ENCODE peak calls at places on chromosome 2, in six cellular contexts. R, M, X, J, Q and N are unnamed samples.

GRCh38 chr2:238521870-238522269 is 95.1 kb downstream of the ASB1 start:
- DNase-seq in X (no peak), M (no peak), Q (no peak), J (no peak), R (no peak), N (no peak)

GRCh38 chr2:9971105-9971818 is 19.8 kb downstream of the GRHL1 start:
- DNase-seq in X (peak; percentile 67), J (no peak), Q (no peak), R (no peak), M (no peak), N (peak; percentile 63)

GRCh38 chr2:167292430-167293171 is 404.3 kb downstream of the XIRP2 start:
- DNase-seq in M (peak; percentile 97), X (peak; percentile 91), J (peak; percentile 89), R (peak; percentile 89), Q (peak; percentile 98), N (peak; percentile 90)

GRCh38 chr2:159163935-159164334 is 122.6 kb downstream of the WDSUB1 start:
- DNase-seq in R (no peak), M (no peak), Q (no peak), J (no peak), X (no peak), N (no peak)

GRCh38 chr2:21423854-21424253 is 300.1 kb downstream of the TDRD15 start:
- DNase-seq in R (no peak), M (no peak), J (no peak), Q (no peak), X (no peak), N (no peak)

GRCh38 chr2:150535176-150535575 is 47.7 kb upstream of the RND3 start:
- DNase-seq in R (no peak), X (no peak), M (no peak), J (no peak), Q (no peak), N (peak; percentile 42)

GRCh38 chr2:205885492-205886099 is 200.4 kb downstream of the INO80D start:
- DNase-seq in X (peak; percentile 78), M (peak; percentile 92), J (peak; percentile 89), Q (peak; percentile 94), R (peak; percentile 59), N (peak; percentile 65)

GRCh38 chr2:183035298-183035953 is 2.8 kb downstream of the NCKAP1 start:
- DNase-seq in R (peak; percentile 25), Q (no peak), M (no peak), J (no peak), X (peak; percentile 89), N (peak; percentile 60)

GRCh38 chr2:70086278-70086837 is 919 bp upstream of the PCBP1 start:
- DNase-seq in Q (peak; percentile 90), M (peak; percentile 88), R (peak; percentile 73), X (peak; percentile 83), J (peak; percentile 66), N (peak; percentile 85)

GRCh38 chr2:55585451-55586079 is 31.9 kb downstream of the PPP4R3B start:
- DNase-seq in X (peak; percentile 80), Q (peak; percentile 14), M (no peak), R (peak; percentile 20), J (no peak), N (peak; percentile 57)

GRCh38 chr2:42953216-42953615 is 160.8 kb upstream of the HAAO start:
- DNase-seq in Q (no peak), R (no peak), M (no peak), X (no peak), J (no peak), N (no peak)

GRCh38 chr2:187644991-187645390 is 90.8 kb upstream of the TFPI start:
- DNase-seq in X (peak; percentile 17), M (no peak), R (peak; percentile 14), J (no peak), Q (no peak), N (no peak)

GRCh38 chr2:39265315-39265714 is 21.5 kb upstream of the CDKL4 start:
- DNase-seq in M (no peak), Q (no peak), X (no peak), J (no peak), R (no peak), N (no peak)

GRCh38 chr2:28360742-28361293 is 31.8 kb upstream of the FOSL2 start:
- DNase-seq in J (no peak), R (peak; percentile 74), X (peak; percentile 90), M (no peak), Q (peak; percentile 65), N (peak; percentile 50)

GRCh38 chr2:203579131-203579643 is 44.1 kb upstream of the RAPH1 start:
- DNase-seq in M (no peak), X (peak; percentile 79), R (peak; percentile 71), J (peak; percentile 80), Q (peak; percentile 94), N (peak; percentile 99)

GRCh38 chr2:213237251-213237650 is 47.0 kb upstream of the SPAG16 start:
- DNase-seq in X (no peak), J (no peak), M (no peak), Q (no peak), R (no peak), N (no peak)

GRCh38 chr2:213234641-213235040 is 49.6 kb upstream of the SPAG16 start:
- DNase-seq in X (no peak), R (no peak), M (peak; percentile 83), J (no peak), Q (peak; percentile 47), N (no peak)

GRCh38 chr2:213233438-213234330 is 50.6 kb upstream of the SPAG16 start:
- DNase-seq in X (no peak), J (no peak), Q (no peak), M (no peak), R (no peak), N (no peak)

GRCh38 chr2:213237787-213238186 is 46.5 kb upstream of the SPAG16 start:
- DNase-seq in Q (no peak), X (no peak), J (no peak), R (no peak), M (no peak), N (no peak)

DNA sequence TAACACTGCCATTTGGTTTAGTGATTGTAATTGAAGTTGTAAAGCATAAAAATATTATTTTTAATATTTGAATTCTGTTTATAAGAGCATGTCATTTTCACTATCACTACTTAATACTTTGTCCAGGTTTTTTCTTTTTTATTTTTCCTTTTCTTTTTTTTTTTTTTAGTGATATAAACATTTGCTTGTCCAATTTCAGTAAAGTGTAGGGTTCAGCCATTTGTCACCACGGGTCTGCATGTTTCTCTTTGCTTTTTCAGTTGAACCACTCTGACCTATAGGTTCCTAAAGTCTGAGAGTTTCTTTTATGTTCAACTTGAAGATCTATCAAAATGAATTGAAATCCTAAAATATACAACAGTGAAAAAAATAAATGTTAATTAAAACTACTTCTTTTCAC is 48.5 kb upstream of the SPAG16 start:
- DNase-seq in Q (no peak), X (no peak), J (no peak), R (no peak), M (no peak), N (no peak)
- H3K4me3 ChIP-seq in Q (no peak overlapping the region), X (no peak overlapping the region), J (no peak overlapping the region), R (no peak overlapping the region), M (no peak overlapping the region), N (no peak overlapping the region)

DNA sequence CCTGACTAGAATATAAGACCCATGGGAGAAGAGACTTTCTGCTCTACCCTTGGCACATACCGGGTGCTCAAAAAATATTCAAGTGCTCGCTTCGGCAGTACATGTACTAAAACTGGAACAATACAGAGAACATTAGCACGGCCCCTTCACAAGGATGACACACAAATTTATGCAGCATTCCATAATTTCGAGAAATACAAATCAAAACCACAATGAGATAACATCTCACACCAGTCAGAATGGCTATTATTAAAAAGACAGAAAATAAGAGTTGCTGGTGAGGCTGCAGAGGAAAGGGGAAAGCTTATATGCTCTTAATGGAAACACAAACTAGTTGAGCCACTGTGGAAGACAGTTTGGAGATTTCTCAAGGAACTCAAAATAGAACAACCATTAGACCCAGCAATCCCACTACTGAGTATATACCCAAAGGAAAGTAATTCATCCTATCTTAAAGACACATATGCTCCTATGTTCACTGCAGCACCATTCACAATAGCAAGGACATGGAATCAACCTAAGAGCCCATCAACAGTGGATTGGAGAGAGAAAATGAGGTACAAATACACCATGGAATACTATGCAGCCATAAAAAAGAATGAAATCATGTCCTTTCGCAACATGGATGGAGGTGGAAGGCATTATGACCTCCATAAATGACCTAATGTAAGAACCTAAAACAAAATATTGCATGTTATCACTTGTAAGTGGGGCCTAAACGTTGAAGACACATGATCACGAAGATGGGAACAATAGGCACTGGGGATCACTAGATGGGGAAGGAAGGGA is 71.6 kb upstream of the CYP1B1 start:
- DNase-seq in R (peak; percentile 80), Q (no peak), J (no peak), M (no peak), X (no peak), N (peak; percentile 78)
- H3K4me3 ChIP-seq in R (no peak overlapping the region), Q (no peak overlapping the region), J (no peak overlapping the region), M (no peak overlapping the region), X (no peak overlapping the region), N (no peak overlapping the region)

GRCh38 chr2:82120120-82120519 is 1815.6 kb upstream of the LRRTM1 start:
- DNase-seq in X (no peak), R (no peak), M (peak; percentile 50), J (no peak), Q (peak; percentile 53), N (no peak)

GRCh38 chr2:82124629-82125028 is 1820.1 kb upstream of the LRRTM1 start:
- DNase-seq in R (no peak), Q (no peak), X (no peak), M (no peak), J (no peak), N (no peak)

GRCh38 chr2:82120648-82121047 is 1816.1 kb upstream of the LRRTM1 start:
- DNase-seq in Q (no peak), M (no peak), R (no peak), X (no peak), J (no peak), N (no peak)
- H3K4me3 ChIP-seq in Q (no peak overlapping the region), M (no peak overlapping the region), R (no peak overlapping the region), X (no peak overlapping the region), J (no peak overlapping the region), N (no peak overlapping the region)

GRCh38 chr2:5694016-5694690 is 2.0 kb downstream of the SOX11 start:
- DNase-seq in X (no peak), R (no peak), J (no peak), Q (peak; percentile 71), M (peak; percentile 83), N (no peak)

GRCh38 chr2:5691659-5692529 is at the start of gene SOX11:
- DNase-seq in X (no peak), J (peak; percentile 39), Q (peak; percentile 97), M (peak; percentile 97), R (peak; percentile 94), N (no peak)

GRCh38 chr2:5695641-5696350 is 3.6 kb downstream of the SOX11 start:
- DNase-seq in M (peak; percentile 65), J (no peak), R (peak; percentile 27), X (no peak), Q (peak; percentile 85), N (no peak)

GRCh38 chr2:5692561-5693287 is 540 bp downstream of the SOX11 start:
- DNase-seq in J (no peak), R (peak; percentile 35), Q (peak; percentile 67), X (no peak), M (no peak), N (no peak)

DNA sequence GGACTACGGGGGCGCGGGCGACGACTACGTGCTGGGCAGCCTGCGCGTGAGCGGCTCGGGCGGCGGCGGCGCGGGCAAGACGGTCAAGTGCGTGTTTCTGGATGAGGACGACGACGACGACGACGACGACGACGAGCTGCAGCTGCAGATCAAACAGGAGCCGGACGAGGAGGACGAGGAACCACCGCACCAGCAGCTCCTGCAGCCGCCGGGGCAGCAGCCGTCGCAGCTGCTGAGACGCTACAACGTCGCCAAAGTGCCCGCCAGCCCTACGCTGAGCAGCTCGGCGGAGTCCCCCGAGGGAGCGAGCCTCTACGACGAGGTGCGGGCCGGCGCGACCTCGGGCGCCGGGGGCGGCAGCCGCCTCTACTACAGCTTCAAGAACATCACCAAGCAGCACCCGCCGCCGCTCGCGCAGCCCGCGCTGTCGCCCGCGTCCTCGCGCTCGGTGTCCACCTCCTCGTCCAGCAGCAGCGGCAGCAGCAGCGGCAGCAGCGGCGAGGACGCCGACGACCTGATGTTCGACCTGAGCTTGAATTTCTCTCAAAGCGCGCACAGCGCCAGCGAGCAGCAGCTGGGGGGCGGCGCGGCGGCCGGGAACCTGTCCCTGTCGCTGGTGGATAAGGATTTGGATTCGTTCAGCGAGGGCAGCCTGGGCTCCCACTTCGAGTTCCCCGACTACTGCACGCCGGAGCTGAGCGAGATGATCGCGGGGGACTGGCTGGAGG is 1.3 kb downstream of the SOX11 start:
- DNase-seq in Q (peak; percentile 64), X (no peak), R (peak; percentile 24), J (no peak), M (peak; percentile 61), N (peak; percentile 3)
- H3K4me3 ChIP-seq in Q (peak overlapping the region; percentile 94), X (no peak overlapping the region), R (peak overlapping the region; percentile 84), J (peak overlapping the region; percentile 39), M (peak overlapping the region; percentile 96), N (no peak overlapping the region)